ENCODE peak calls at places on chromosomes 16 and 17, in five cellular contexts. R is prostate gland, H is upper lobe of left lung, S is stomach, T is psoas muscle. E is an unnamed sample. For H3K4me1, the result is how much of the 10 kb centered on the place peaks cover.

GRCh38 chr17:4808378-4808767 is 1.4 kb downstream of the PLD2 start:
- DNase-seq in H (peak), S (peak), R (peak), T (peak), E (no peak)

GRCh38 chr17:42667088-42667951 is 8.2 kb downstream of the TUBG2 start:
- DNase-seq in H (peak), R (peak), T (peak), S (peak), E (no peak)

GRCh38 chr17:74334393-74335039 is 8.5 kb downstream of the KIF19 start:
- DNase-seq in R (no peak), H (no peak), S (no peak), T (no peak), E (no peak)

GRCh38 chr16:54657058-54657708 is 273.5 kb upstream of the IRX5 start:
- DNase-seq in S (peak), T (no peak), R (no peak), H (peak), E (no peak)

GRCh38 chr17:5508855-5509254 is 22.5 kb downstream of the MIS12 start:
- DNase-seq in T (no peak), S (no peak), H (no peak), R (no peak), E (no peak)

GRCh38 chr16:31029272-31029671 is 4.1 kb upstream of the STX4 start:
- DNase-seq in R (no peak), H (no peak), T (no peak), S (no peak), E (no peak)

GRCh38 chr17:62780273-62780672 is 27.8 kb downstream of the MARCHF10 start:
- DNase-seq in T (peak), S (peak), H (peak), R (peak), E (no peak)

GRCh38 chr16:53882310-53882709 is 178.4 kb downstream of the FTO start:
- DNase-seq in S (no peak), T (no peak), R (no peak), H (no peak), E (no peak)

GRCh38 chr17:58329808-58330543 is 1.4 kb upstream of the TSPOAP1 start:
- DNase-seq in T (no peak), H (no peak), R (no peak), S (no peak), E (no peak)

GRCh38 chr17:46820592-46821450 is 2.3 kb upstream of the WNT3 start:
- DNase-seq in T (no peak), R (no peak), S (no peak), H (no peak), E (no peak)

GRCh38 chr17:69960755-69961154 is 114.3 kb upstream of the KCNJ16 start:
- DNase-seq in S (peak), T (no peak), H (no peak), R (peak), E (no peak)

GRCh38 chr17:29589524-29590260 is at the start of gene GIT1:
- DNase-seq in R (peak), T (peak), H (peak), S (peak), E (no peak)

GRCh38 chr17:48615963-48616718 is 1.0 kb upstream of the HOXB8 start:
- DNase-seq in T (no peak), H (no peak), S (no peak), R (no peak), E (no peak)

GRCh38 chr16:64964126-64964540 is 157.7 kb downstream of the CDH11 start:
- DNase-seq in H (no peak), S (no peak), T (no peak), R (no peak), E (no peak)

GRCh38 chr17:57213180-57213825 is 43.0 kb upstream of the MSI2 start:
- DNase-seq in T (no peak), S (no peak), H (no peak), R (no peak), E (no peak)

GRCh38 chr17:61460796-61461585 is 8.8 kb downstream of the TBX4 start:
- DNase-seq in H (peak), R (no peak), S (no peak), T (no peak), E (no peak)

GRCh38 chr16:29126621-29127020 is 141.8 kb downstream of the LAT start:
- DNase-seq in S (no peak), T (no peak), H (no peak), R (no peak), E (no peak)

GRCh38 chr17:57522436-57523005 is 222.6 kb downstream of the CCDC182 start:
- DNase-seq in H (no peak), T (no peak), S (no peak), R (no peak), E (no peak)

GRCh38 chr16:88344411-88345030 is 38.2 kb upstream of the ZNF469 start:
- DNase-seq in R (no peak), T (no peak), S (no peak), H (no peak), E (no peak)

GRCh38 chr17:19785854-19786253 is 37.8 kb upstream of the ALDH3A1 start:
- DNase-seq in T (no peak), H (no peak), S (no peak), R (no peak), E (no peak)

GRCh38 chr16:11493531-11493929 is 93.2 kb downstream of the LITAF start:
- DNase-seq in S (no peak), H (no peak), T (no peak), R (no peak), E (no peak)

GRCh38 chr17:83198366-83199341 is 119.2 kb downstream of the METRNL start:
- DNase-seq in R (no peak), T (peak), H (peak), S (no peak), E (no peak)

GRCh38 chr17:2950846-2951245 is 112.6 kb downstream of the OR1D5 start:
- DNase-seq in H (no peak), R (no peak), S (no peak), T (no peak), E (no peak)

GRCh38 chr16:67199011-67199807 is at the start of gene ELMO3:
- DNase-seq in R (peak), T (no peak), H (peak), S (peak), E (no peak)

GRCh38 chr17:6639651-6640535 is 618 bp downstream of the KIAA0753 start:
- DNase-seq in T (peak), R (no peak), S (no peak), H (peak), E (no peak)

GRCh38 chr16:65950211-65950610 is 416.3 kb upstream of the CDH5 start:
- DNase-seq in T (no peak), H (no peak), S (no peak), R (no peak), E (no peak)

DNA sequence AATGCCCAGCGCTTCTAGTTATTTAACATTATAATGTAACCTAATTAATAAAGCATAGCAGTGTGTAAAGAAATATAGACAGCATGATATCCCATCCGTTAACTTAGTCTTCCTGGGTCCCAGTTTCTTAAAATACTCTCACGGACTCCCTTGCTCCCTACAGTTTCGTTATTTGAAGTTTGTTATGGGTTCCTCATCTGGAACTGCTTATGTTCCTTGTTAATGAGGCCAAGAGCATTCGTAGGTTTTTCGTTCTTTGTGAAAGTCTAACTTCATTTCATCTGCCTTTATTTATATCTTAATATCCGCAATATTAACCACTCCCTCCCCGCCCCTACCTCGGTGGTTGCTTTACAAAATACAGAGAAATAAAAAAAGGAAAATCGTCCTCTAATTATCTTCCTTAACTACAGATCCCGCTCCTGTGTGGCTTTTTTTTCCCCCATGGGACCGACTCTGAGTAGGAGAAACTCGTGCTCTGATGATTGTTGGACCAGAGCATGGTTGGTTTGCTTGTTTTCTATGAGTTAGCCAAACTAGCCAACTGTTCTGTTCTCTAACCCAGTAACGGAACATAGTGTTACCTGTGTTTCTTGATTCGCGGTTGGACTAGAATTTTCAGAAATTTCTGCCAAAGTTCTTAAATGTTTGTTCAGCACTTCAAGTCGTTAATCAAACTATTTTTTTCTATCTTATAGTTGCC is 873 bp downstream of the ADPRM start:
- DNase-seq in S (no peak), R (peak), T (no peak), H (no peak), E (no peak)
- H3K4me1 ChIP-seq in S (half or more), R (under half), T (under half), H (under half), E (under half)

DNA sequence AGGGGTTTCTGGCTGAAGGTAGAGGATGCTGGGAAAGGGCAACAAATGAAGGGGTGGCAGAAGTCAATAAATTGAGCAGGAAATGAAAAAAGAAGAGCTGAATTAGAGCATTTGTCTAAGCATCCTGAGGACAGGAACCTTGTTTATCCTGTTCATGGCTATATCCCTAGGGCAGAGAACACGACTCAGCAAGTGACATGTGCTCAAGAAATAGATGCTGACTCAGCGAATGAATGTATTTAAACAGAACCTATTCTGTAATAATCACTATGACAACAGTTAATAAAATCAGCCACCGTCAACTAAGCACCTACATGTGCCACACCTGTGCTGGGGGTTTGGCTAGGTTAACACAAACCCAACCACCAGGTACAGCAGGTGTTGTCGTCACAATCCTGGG is 80.3 kb downstream of the CDK5R1 start:
- DNase-seq in S (no peak), R (no peak), T (no peak), H (no peak), E (no peak)
- H3K27ac ChIP-seq in S (no peak), R (no peak), T (no peak), H (no peak), E (no peak)

DNA sequence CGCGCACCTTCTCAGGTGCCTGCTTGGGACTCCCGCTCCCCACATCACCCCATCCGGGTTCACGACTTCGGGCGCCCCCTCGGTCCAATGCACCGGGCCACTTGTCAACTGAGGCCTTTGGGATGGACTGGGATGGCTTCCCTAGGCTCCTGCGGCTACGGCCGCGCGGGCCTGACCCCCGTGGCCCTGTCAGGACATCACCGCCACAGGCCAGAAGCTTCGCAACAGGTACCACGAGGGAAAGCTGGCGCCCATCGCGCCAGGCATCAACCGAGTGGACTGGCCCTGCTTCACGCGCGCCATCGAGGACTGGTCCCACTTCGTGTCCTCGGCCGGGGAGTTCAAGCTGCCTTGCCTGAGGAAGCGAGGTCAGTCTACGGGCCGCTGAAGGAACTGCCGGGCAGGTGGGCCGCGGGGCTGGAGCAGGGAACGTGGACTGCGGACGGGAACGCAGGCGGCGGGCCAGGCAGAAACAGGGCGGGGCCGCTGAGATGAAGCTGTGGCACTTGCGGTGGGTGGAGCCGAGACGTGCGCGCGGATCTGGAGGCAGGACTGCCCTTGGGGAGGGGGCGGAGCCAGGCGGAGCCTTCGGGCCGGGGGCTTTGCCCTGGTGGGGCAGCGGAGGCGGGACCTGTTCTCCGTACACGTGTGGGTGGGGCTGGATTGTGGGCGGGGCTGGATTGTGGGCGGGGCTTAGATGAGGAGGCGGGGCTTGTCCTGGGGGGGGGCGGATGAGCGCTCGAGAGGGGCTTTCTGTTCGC is 13.7 kb upstream of the CNGB1 start:
- DNase-seq in T (peak), R (peak), H (peak), S (peak), E (peak)
- H3K4me3 ChIP-seq in T (peak), R (peak), H (peak), S (peak), E (peak)

DNA sequence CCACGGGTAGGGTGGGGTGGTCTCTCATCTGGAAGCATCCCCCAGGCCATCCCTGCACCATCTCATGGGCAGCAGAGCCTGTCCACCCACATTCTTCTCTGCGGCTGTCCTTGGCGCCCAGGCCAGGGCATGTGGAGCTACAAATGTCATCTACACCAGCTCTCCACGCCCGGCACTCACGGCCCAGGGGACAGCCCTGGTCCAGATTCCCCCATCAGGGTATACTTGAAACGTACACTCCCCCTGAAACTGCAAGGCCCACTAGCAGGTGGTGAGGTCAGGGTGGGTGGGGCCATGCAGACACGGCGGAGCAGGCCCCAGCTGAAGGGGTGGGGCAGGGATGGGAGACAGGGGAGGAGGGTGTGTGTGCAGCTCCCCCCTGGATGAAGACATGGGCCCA is 3.2 kb upstream of the SOX8 start:
- DNase-seq in T (no peak), S (no peak), R (no peak), H (no peak), E (no peak)
- H3K4me1 ChIP-seq in T (under half), S (under half), R (under half), H (under half), E (under half)

GRCh38 chr16:68253721-68254120 is 8.5 kb downstream of the PLA2G15 start:
- DNase-seq in T (no peak), H (no peak), S (no peak), R (no peak), E (no peak)
- H3K27ac ChIP-seq in T (peak), H (no peak), S (no peak), R (no peak), E (no peak)

E was measured in iPS DF 6.9.